ENCODE peak calls at places on chromosomes 12 and 14, in five cellular contexts. V, Q, I, F and P are unnamed samples.
A peak's percentile ranks its signal among the peaks of the same experiment; 100 is the strongest.

GRCh38 chr14:63857467-63858030 is 4.7 kb downstream of the SYNE2 start:
- DNase-seq in V (no peak), Q (no peak), I (no peak), F (no peak), P (no peak)

GRCh38 chr12:89709994-89710872 is 1.6 kb upstream of the ATP2B1 start:
- DNase-seq in V (peak; percentile 54), Q (no peak), I (no peak), F (no peak), P (no peak)

GRCh38 chr14:42665083-42665482 is 1058.4 kb downstream of the LRFN5 start:
- DNase-seq in V (no peak), Q (no peak), I (no peak), F (no peak), P (no peak)

GRCh38 chr12:120404271-120404670 is 33.6 kb upstream of the COX6A1 start:
- DNase-seq in V (no peak), Q (peak; percentile 14), I (no peak), F (no peak), P (no peak)

GRCh38 chr14:45072121-45072520 is 11.8 kb upstream of the PRPF39 start:
- DNase-seq in V (no peak), Q (no peak), I (no peak), F (no peak), P (no peak)

GRCh38 chr14:71165121-71165574 is 257.9 kb downstream of the PCNX1 start:
- DNase-seq in V (peak; percentile 6), Q (no peak), I (no peak), F (no peak), P (no peak)

GRCh38 chr14:39102265-39102968 is 618 bp downstream of the SEC23A start:
- DNase-seq in V (peak; percentile 44), Q (no peak), I (no peak), F (no peak), P (peak; percentile 26)

GRCh38 chr14:87944987-87945604 is 47.9 kb downstream of the GALC start:
- DNase-seq in V (peak; percentile 68), Q (peak; percentile 19), I (peak; percentile 5), F (peak; percentile 29), P (peak; percentile 9)

GRCh38 chr14:98899441-98899840 is 372.6 kb downstream of the BCL11B start:
- DNase-seq in V (no peak), Q (no peak), I (no peak), F (no peak), P (no peak)

GRCh38 chr12:113222730-113223531 is 1.7 kb downstream of the TPCN1 start:
- DNase-seq in V (peak; percentile 92), Q (no peak), I (no peak), F (peak; percentile 27), P (peak; percentile 31)

GRCh38 chr14:69543341-69544249 is 31.1 kb downstream of the CCDC177 start:
- DNase-seq in V (peak; percentile 93), Q (no peak), I (no peak), F (no peak), P (no peak)

GRCh38 chr14:85421166-85421877 is 108.6 kb upstream of the FLRT2 start:
- DNase-seq in V (peak; percentile 83), Q (no peak), I (no peak), F (no peak), P (no peak)

GRCh38 chr14:74350944-74351323 is 2.7 kb downstream of the VRTN start:
- DNase-seq in V (no peak), Q (no peak), I (no peak), F (peak; percentile 7), P (no peak)

GRCh38 chr12:101698782-101699347 is 1.4 kb downstream of the CHPT1 start:
- DNase-seq in V (peak; percentile 12), Q (peak; percentile 18), I (peak; percentile 26), F (no peak), P (no peak)

GRCh38 chr12:117005417-117006046 is 93.7 kb downstream of the TESC start:
- DNase-seq in V (no peak), Q (peak; percentile 69), I (no peak), F (no peak), P (no peak)

GRCh38 chr14:63678538-63678937 is 36.9 kb upstream of the WDR89 start:
- DNase-seq in V (no peak), Q (no peak), I (no peak), F (no peak), P (no peak)

GRCh38 chr12:16417058-16417457 is 69.6 kb downstream of the MGST1 start:
- DNase-seq in V (no peak), Q (no peak), I (no peak), F (no peak), P (no peak)

GRCh38 chr14:91946313-91947195 is 940 bp downstream of the FBLN5 start:
- DNase-seq in V (peak; percentile 41), Q (no peak), I (no peak), F (no peak), P (no peak)

GRCh38 chr12:122422769-122423257 is 344 bp upstream of the CLIP1 start:
- DNase-seq in V (peak; percentile 54), Q (no peak), I (no peak), F (peak; percentile 25), P (no peak)

GRCh38 chr14:54567224-54567633 is 301 bp downstream of the SAMD4A start:
- DNase-seq in V (no peak), Q (peak; percentile 17), I (peak; percentile 19), F (peak; percentile 44), P (peak; percentile 24)

GRCh38 chr14:58987601-58988000 is 200.9 kb upstream of the DAAM1 start:
- DNase-seq in V (no peak), Q (no peak), I (no peak), F (no peak), P (no peak)

GRCh38 chr12:116662612-116663144 is 75.2 kb downstream of the SPRING1 start:
- DNase-seq in V (peak; percentile 37), Q (no peak), I (no peak), F (no peak), P (no peak)

GRCh38 chr12:19953734-19954133 is 414.6 kb upstream of the PDE3A start:
- DNase-seq in V (no peak), Q (no peak), I (no peak), F (no peak), P (no peak)

GRCh38 chr12:22230280-22230794 is 104.2 kb downstream of the ST8SIA1 start:
- DNase-seq in V (peak; percentile 69), Q (no peak), I (no peak), F (no peak), P (no peak)

GRCh38 chr14:23076785-23077408 is 18.0 kb downstream of the ACIN1 start:
- DNase-seq in V (peak; percentile 47), Q (no peak), I (no peak), F (no peak), P (peak; percentile 40)

GRCh38 chr12:98373019-98373554 is 142.3 kb upstream of the TMPO start:
- DNase-seq in V (peak; percentile 51), Q (peak; percentile 33), I (peak; percentile 23), F (peak; percentile 85), P (peak; percentile 40)

GRCh38 chr14:93317836-93318807 is 14.7 kb downstream of the BTBD7 start:
- DNase-seq in V (peak; percentile 41), Q (no peak), I (no peak), F (no peak), P (no peak)